ENCODE peak calls at places on chromosomes 5 and 9, in six cellular contexts. S is psoas muscle, B is A549, R is SK-N-SH, D is pancreas, J is prostate gland. E is an unnamed sample.

GRCh38 chr5:31982661-31983060 is 191.5 kb downstream of the GOLPH3 start:
- DNase-seq in S (no peak), D (no peak), B (no peak), R (no peak), J (no peak), E (no peak)

GRCh38 chr5:958701-959571 is 49.7 kb upstream of the NKD2 start:
- DNase-seq in R (peak; percentile 43), J (peak; percentile 28), D (no peak), S (peak; percentile 77), B (peak; percentile 80), E (no peak)

GRCh38 chr5:116559239-116559638 is 15.4 kb downstream of the SEMA6A start:
- DNase-seq in B (no peak), S (no peak), R (no peak), D (no peak), J (no peak), E (no peak)

GRCh38 chr5:73545403-73545779 is 20.0 kb downstream of the ANKRA2 start:
- DNase-seq in B (no peak), J (no peak), R (no peak), S (no peak), D (no peak), E (no peak)

GRCh38 chr5:167861134-167861930 is 430.1 kb upstream of the WWC1 start:
- DNase-seq in B (peak; percentile 10), R (peak; percentile 15), J (no peak), D (no peak), S (peak; percentile 9), E (peak; percentile 17)

GRCh38 chr5:5273976-5274375 is 133.8 kb downstream of the ADAMTS16 start:
- DNase-seq in R (no peak), J (no peak), S (no peak), D (no peak), B (no peak), E (no peak)

GRCh38 chr5:52799358-52799982 is 11.8 kb downstream of the ITGA1 start:
- DNase-seq in R (peak; percentile 23), J (peak; percentile 18), D (peak; percentile 23), S (peak; percentile 51), B (peak; percentile 28), E (peak; percentile 26)

GRCh38 chr5:53469946-53470687 is 10.3 kb upstream of the FST start:
- DNase-seq in D (no peak), J (no peak), B (no peak), S (no peak), R (no peak), E (no peak)

GRCh38 chr5:132754947-132755346 is 7.7 kb downstream of the CCNI2 start:
- DNase-seq in S (no peak), B (peak; percentile 29), D (no peak), R (peak; percentile 54), J (no peak), E (no peak)

GRCh38 chr5:1478333-1478732 is 33.1 kb upstream of the SLC6A3 start:
- DNase-seq in J (no peak), S (peak; percentile 1), R (no peak), D (no peak), B (no peak), E (peak; percentile 91)

GRCh38 chr9:78234810-78235209 is 1.1 kb upstream of the CEP78 start:
- DNase-seq in S (no peak), B (no peak), D (no peak), R (no peak), J (no peak), E (no peak)

GRCh38 chr5:127072861-127073846 is at the start of gene C5orf63:
- DNase-seq in R (peak; percentile 86), D (peak; percentile 61), J (peak; percentile 25), B (peak; percentile 58), S (peak; percentile 73), E (peak; percentile 71)

GRCh38 chr9:37301369-37302172 is 120.9 kb upstream of the GRHPR start:
- DNase-seq in R (no peak), S (no peak), J (no peak), D (no peak), B (no peak), E (no peak)

GRCh38 chr9:69542942-69543704 is 129.0 kb downstream of the APBA1 start:
- DNase-seq in J (no peak), S (no peak), R (peak; percentile 61), D (no peak), B (no peak), E (no peak)

GRCh38 chr5:55868846-55869245 is 17.7 kb downstream of the IL31RA start:
- DNase-seq in J (no peak), R (no peak), D (no peak), B (peak; percentile 91), S (peak; percentile 16), E (no peak)

GRCh38 chr9:68895741-68896478 is 118.0 kb downstream of the PRKACG start:
- DNase-seq in R (no peak), B (no peak), S (no peak), D (no peak), J (no peak), E (no peak)

GRCh38 chr5:111226556-111226955 is 2.4 kb downstream of the CAMK4 start:
- DNase-seq in D (no peak), S (no peak), R (no peak), J (no peak), B (no peak), E (no peak)

GRCh38 chr5:34658023-34658422 is 1.9 kb downstream of the RAI14 start:
- DNase-seq in S (no peak), J (no peak), D (no peak), B (peak; percentile 34), R (peak; percentile 51), E (no peak)

GRCh38 chr5:132821350-132821749 is 8.2 kb downstream of the SOWAHA start:
- DNase-seq in B (no peak), D (no peak), R (no peak), J (no peak), S (no peak), E (no peak)

GRCh38 chr9:134341306-134341705 is 15.1 kb downstream of the RXRA start:
- DNase-seq in B (no peak), J (no peak), R (no peak), D (peak; percentile 85), S (no peak), E (no peak)

GRCh38 chr5:173483160-173483559 is 133.3 kb downstream of the BOD1 start:
- DNase-seq in R (no peak), J (no peak), D (no peak), B (no peak), S (no peak), E (no peak)

GRCh38 chr5:79759848-79760247 is 70.2 kb downstream of the CMYA5 start:
- DNase-seq in B (no peak), R (no peak), J (no peak), D (no peak), S (no peak), E (no peak)

GRCh38 chr9:134554750-134555655 is 86.6 kb upstream of the COL5A1 start:
- DNase-seq in D (no peak), B (no peak), S (no peak), R (peak; percentile 85), J (no peak), E (peak; percentile 95)

GRCh38 chr9:116700882-116701836 is 14.1 kb downstream of the TRIM32 start:
- DNase-seq in S (no peak), D (no peak), R (no peak), B (no peak), J (no peak), E (no peak)

GRCh38 chr5:177474094-177474493 is 660 bp upstream of the DBN1 start:
- DNase-seq in S (no peak), B (no peak), J (no peak), R (no peak), D (no peak), E (no peak)
- H3K4me3 ChIP-seq in S (no peak overlapping the region), B (peak overlapping the region; percentile 99), J (no peak overlapping the region), R (no peak overlapping the region), D (no peak overlapping the region), E (no peak overlapping the region)

GRCh38 chr9:72205513-72205912 is 56.3 kb downstream of the GDA start:
- DNase-seq in B (no peak), R (no peak), D (no peak), S (no peak), J (no peak), E (no peak)

GRCh38 chr9:72200452-72200851 is 51.2 kb downstream of the GDA start:
- DNase-seq in R (no peak), B (no peak), D (no peak), S (no peak), J (no peak), E (no peak)

GRCh38 chr9:72207278-72207677 is 58.0 kb downstream of the GDA start:
- DNase-seq in J (no peak), R (no peak), S (no peak), B (no peak), D (no peak), E (no peak)

GRCh38 chr9:72203205-72203803 is 54.1 kb downstream of the GDA start:
- DNase-seq in J (no peak), S (no peak), R (peak; percentile 31), B (peak; percentile 70), D (no peak), E (peak; percentile 49)

DNA sequence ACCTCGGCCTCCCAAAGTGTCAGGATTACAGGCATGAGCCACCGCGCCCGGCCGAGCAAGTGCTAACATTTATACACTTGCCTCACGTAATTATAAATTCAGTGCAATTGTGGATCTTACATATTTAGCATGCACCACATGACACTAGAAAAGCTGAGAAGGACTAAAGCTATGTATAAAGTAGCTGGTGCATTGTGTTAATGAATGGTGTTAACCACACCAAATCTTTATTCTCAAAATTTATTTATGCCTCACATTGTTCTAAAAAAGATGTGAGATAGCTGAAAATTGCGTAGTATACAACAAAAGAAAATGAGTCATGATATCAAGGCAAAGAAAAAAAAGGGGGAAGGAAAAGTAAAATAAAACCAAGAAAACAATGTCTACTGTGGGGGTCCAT is 54.8 kb downstream of the GDA start:
- DNase-seq in R (no peak), B (no peak), S (no peak), J (no peak), D (no peak), E (no peak)
- H3K27ac ChIP-seq in R (no peak overlapping the region), B (no peak overlapping the region), S (no peak overlapping the region), J (no peak overlapping the region), D (no peak overlapping the region), E (no peak overlapping the region)

GRCh38 chr5:164475339-164475977 is 970.0 kb downstream of the MAT2B start:
- DNase-seq in D (no peak), B (peak; percentile 9), J (no peak), R (peak; percentile 25), S (no peak), E (peak; percentile 10)
- TF ChIP-seq CTCF in D (peak; percentile 8), B (peak; percentile 38), J (no peak), R (peak; percentile 83), S (no peak), E (peak; percentile 70)

GRCh38 chr5:164498393-164498792 is 993.0 kb downstream of the MAT2B start:
- DNase-seq in R (no peak), B (no peak), D (no peak), S (no peak), J (no peak), E (no peak)
- H3K4me3 ChIP-seq in R (no peak overlapping the region), B (no peak overlapping the region), D (no peak overlapping the region), S (no peak overlapping the region), J (no peak overlapping the region), E (no peak overlapping the region)